ENCODE peak calls at places on chromosomes 5 and 9, in four cellular contexts. G is Karpas-422; V is uterus; M is CD8-positive, alpha-beta memory T cell. Y is an unnamed sample.
A peak's percentile ranks its signal among the peaks of the same experiment; 100 is the strongest.

GRCh38 chr5:135018457-135018856 is 15.6 kb downstream of the PITX1 start:
- DNase-seq in G (no peak), M (no peak), V (peak; percentile 1), Y (no peak)

GRCh38 chr5:37771203-37771611 is 68.6 kb downstream of the GDNF start:
- DNase-seq in M (no peak), G (no peak), V (no peak), Y (no peak)

GRCh38 chr5:127848098-127848497 is 144.9 kb downstream of the CCDC192 start:
- DNase-seq in G (peak; percentile 52), V (no peak), M (no peak), Y (no peak)

GRCh38 chr5:66947458-66947857 is 249.1 kb downstream of the CD180 start:
- DNase-seq in M (no peak), V (no peak), G (no peak), Y (no peak)

GRCh38 chr9:6645153-6646027 is at the start of gene GLDC:
- DNase-seq in G (no peak), V (no peak), M (peak; percentile 52), Y (peak; percentile 80)

GRCh38 chr9:97972753-97973152 is 10.4 kb upstream of the ANP32B start:
- DNase-seq in V (no peak), M (no peak), G (no peak), Y (no peak)

GRCh38 chr9:4315582-4316215 is 15.8 kb upstream of the GLIS3 start:
- DNase-seq in V (peak; percentile 70), M (peak; percentile 72), G (peak; percentile 91), Y (no peak)

GRCh38 chr5:73256462-73257260 is 83.7 kb downstream of the TMEM174 start:
- DNase-seq in G (no peak), M (no peak), V (no peak), Y (no peak)

GRCh38 chr5:163248333-163248732 is 189.1 kb upstream of the CCNG1 start:
- DNase-seq in M (no peak), G (no peak), V (no peak), Y (no peak)

GRCh38 chr5:133612021-133612860 is at the start of gene FSTL4:
- DNase-seq in V (no peak), M (no peak), G (no peak), Y (no peak)

GRCh38 chr5:133613743-133614142 is 1.4 kb upstream of the FSTL4 start:
- DNase-seq in M (no peak), G (no peak), V (no peak), Y (no peak)

GRCh38 chr5:133611357-133612020 is 852 bp downstream of the FSTL4 start:
- DNase-seq in G (no peak), M (no peak), V (no peak), Y (no peak)

GRCh38 chr5:133613184-133613583 is 843 bp upstream of the FSTL4 start:
- DNase-seq in G (no peak), M (no peak), V (no peak), Y (no peak)

GRCh38 chr5:133610489-133611356 is 1.6 kb downstream of the FSTL4 start:
- DNase-seq in M (no peak), G (no peak), V (no peak), Y (no peak)
- H3K27me3 ChIP-seq in M (peaks cover 26% of the 10 kb centered on the region), G (no peaks in the 10 kb centered on the region), V (peaks cover 24% of the 10 kb centered on the region), Y (peaks cover 29% of the 10 kb centered on the region)

GRCh38 chr9:121322737-121323448 is 47.2 kb downstream of the STOM start:
- DNase-seq in V (no peak), M (no peak), G (no peak), Y (no peak)
- H3K4me1 ChIP-seq in V (peaks cover 3% of the 10 kb centered on the region), M (peaks cover 13% of the 10 kb centered on the region), G (no peaks in the 10 kb centered on the region), Y (no peaks in the 10 kb centered on the region)

GRCh38 chr5:142320427-142320732 is 4.4 kb downstream of the SPRY4 start:
- DNase-seq in M (no peak), G (no peak), V (no peak), Y (no peak)

GRCh38 chr5:142320851-142321560 is 3.8 kb downstream of the SPRY4 start:
- DNase-seq in V (no peak), M (no peak), G (no peak), Y (no peak)

GRCh38 chr5:142319105-142319504 is 5.7 kb downstream of the SPRY4 start:
- DNase-seq in G (no peak), M (no peak), V (no peak), Y (no peak)

GRCh38 chr5:142317673-142318261 is 7.1 kb downstream of the SPRY4 start:
- DNase-seq in M (no peak), V (no peak), G (no peak), Y (no peak)

GRCh38 chr5:142319560-142320426 is 5.0 kb downstream of the SPRY4 start:
- DNase-seq in M (no peak), V (no peak), G (no peak), Y (no peak)
- H3K27me3 ChIP-seq in M (peaks cover 17% of the 10 kb centered on the region), V (no peaks in the 10 kb centered on the region), G (no peaks in the 10 kb centered on the region), Y (no peaks in the 10 kb centered on the region)

GRCh38 chr5:756865-757345 is 27.6 kb downstream of the ZDHHC11B start:
- DNase-seq in M (no peak), G (peak; percentile 41), V (peak; percentile 8), Y (no peak)
- H3K4me1 ChIP-seq in M (peaks cover 11% of the 10 kb centered on the region), G (peaks cover under 1% of the 10 kb centered on the region), V (no peaks in the 10 kb centered on the region), Y (no peaks in the 10 kb centered on the region)

GRCh38 chr5:1299961-1300360 is 5.1 kb upstream of the TERT start:
- DNase-seq in M (no peak), V (no peak), G (no peak), Y (no peak)
- H3K27me3 ChIP-seq in M (no peaks in the 10 kb centered on the region), V (no peaks in the 10 kb centered on the region), G (no peaks in the 10 kb centered on the region), Y (no peaks in the 10 kb centered on the region)

GRCh38 chr5:80249876-80250275 is 6.0 kb downstream of the SERINC5 start:
- DNase-seq in M (no peak), V (no peak), G (no peak), Y (no peak)

GRCh38 chr5:80248378-80248777 is 7.5 kb downstream of the SERINC5 start:
- DNase-seq in V (no peak), M (no peak), G (no peak), Y (no peak)

GRCh38 chr5:80251636-80252035 is 4.2 kb downstream of the SERINC5 start:
- DNase-seq in V (no peak), G (no peak), M (no peak), Y (no peak)

GRCh38 chr5:80246995-80247729 is 8.7 kb downstream of the SERINC5 start:
- DNase-seq in G (peak; percentile 60), V (peak; percentile 74), M (peak; percentile 52), Y (no peak)

DNA sequence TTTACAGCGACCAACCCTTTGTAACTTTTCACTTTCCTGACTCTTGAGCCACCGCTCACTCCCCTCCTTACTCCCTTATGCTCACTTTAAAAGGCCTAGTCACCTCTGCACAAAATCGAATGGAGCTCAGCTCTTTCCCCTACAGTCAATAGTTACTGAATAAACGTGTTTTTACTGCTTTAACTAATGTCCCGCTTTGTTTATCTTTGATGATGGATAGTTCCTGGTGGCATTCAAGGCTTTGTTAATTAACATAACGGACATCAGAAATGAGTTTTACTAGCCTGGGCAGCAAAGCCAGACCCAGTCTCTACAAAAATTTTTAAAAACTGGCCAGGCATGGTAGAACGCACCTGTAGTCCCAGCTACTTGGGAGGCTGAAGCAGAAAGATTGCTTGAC is 5.0 kb downstream of the SERINC5 start:
- DNase-seq in V (no peak), G (no peak), M (no peak), Y (no peak)
- H3K4me1 ChIP-seq in V (peaks cover 15% of the 10 kb centered on the region), G (peaks cover 41% of the 10 kb centered on the region), M (peaks cover 70% of the 10 kb centered on the region), Y (peaks cover 3% of the 10 kb centered on the region)

GRCh38 chr9:135053133-135053532 is 34.3 kb upstream of the OLFM1 start:
- DNase-seq in G (no peak), M (no peak), V (no peak), Y (no peak)
- H3K27me3 ChIP-seq in G (no peaks in the 10 kb centered on the region), M (no peaks in the 10 kb centered on the region), V (peaks cover 5% of the 10 kb centered on the region), Y (no peaks in the 10 kb centered on the region)

GRCh38 chr9:109974143-109974917 is 194.3 kb downstream of the PALM2AKAP2 start:
- DNase-seq in G (no peak), M (no peak), V (no peak), Y (no peak)

GRCh38 chr9:109974918-109975276 is 194.9 kb downstream of the PALM2AKAP2 start:
- DNase-seq in M (no peak), V (no peak), G (no peak), Y (no peak)

GRCh38 chr9:109973336-109973735 is 193.3 kb downstream of the PALM2AKAP2 start:
- DNase-seq in V (no peak), M (no peak), G (no peak), Y (no peak)

GRCh38 chr9:109971226-109971625 is 191.2 kb downstream of the PALM2AKAP2 start:
- DNase-seq in V (no peak), M (no peak), G (no peak), Y (no peak)

DNA sequence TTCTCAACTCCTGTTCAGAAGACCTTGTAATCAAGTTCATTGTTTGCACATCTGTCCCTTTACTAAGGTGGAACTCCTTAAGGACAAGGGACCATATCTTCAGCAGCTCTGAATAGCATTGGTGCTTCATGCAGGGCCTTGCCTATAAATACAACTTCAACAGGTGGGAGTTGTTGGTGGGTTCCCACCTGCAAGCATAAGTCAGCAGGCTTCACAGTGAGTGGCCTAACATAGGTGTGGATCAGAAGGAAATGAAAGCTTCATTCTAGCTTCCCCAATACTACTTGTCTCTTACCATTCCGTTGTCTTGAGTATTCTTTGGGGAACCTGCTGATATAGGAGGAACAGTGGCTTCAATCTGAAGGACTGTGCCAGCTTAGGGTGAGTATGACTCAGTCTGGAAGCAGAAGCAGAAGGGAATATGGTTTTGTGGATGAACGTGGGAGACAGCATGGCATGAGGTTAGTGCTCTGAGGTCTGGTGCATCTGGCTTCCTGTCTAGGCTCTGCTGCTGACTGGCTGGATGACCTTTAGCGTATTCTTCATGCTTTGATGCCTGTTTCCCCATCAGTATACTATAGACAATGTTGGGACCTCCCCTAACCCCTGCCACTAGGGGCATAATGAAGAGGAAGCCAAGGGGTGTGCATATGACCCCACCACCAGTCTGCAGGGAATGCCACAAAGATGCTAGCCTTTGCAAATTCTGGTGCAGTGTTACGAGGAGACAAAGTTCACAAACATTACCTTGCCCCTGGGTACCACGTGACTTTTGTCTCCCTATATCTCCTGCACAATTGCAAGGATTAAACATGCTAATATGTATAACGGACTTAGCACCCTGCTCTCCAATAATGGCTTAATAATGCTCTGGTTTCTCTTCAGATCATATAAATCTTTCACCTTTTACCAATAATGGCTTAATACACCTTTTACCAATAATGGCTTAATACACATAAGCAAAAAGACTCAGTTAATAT is 192.3 kb downstream of the PALM2AKAP2 start:
- DNase-seq in V (no peak), M (no peak), G (no peak), Y (no peak)
- H3K4me1 ChIP-seq in V (no peaks in the 10 kb centered on the region), M (peaks cover 35% of the 10 kb centered on the region), G (peaks cover 11% of the 10 kb centered on the region), Y (no peaks in the 10 kb centered on the region)

DNA sequence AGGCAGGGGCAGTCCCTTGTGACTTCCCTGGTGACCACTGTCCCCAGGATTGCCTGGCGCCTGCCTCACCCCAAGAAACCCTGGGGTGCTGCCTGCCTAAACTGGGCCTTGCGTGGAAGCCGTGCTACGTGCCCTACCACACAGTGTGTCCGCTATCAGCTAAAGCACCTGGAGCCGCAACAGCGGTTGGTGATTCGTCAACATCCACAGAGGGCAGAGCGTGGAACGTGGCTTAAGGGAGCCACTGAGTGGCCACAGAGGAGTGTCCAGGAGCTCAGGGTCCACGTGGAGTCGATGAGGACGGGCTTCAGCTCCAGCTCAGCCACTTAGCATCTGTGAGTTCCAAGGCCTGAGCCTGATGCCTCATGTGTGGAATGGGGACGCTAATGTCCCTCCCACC is 25.3 kb downstream of the LAMC3 start:
- DNase-seq in M (no peak), G (no peak), V (no peak), Y (no peak)
- H3K27me3 ChIP-seq in M (peaks cover 74% of the 10 kb centered on the region), G (no peaks in the 10 kb centered on the region), V (no peaks in the 10 kb centered on the region), Y (no peaks in the 10 kb centered on the region)

GRCh38 chr5:111232311-111233049 is 8.3 kb downstream of the CAMK4 start:
- DNase-seq in M (peak; percentile 64), G (no peak), V (no peak), Y (no peak)
- H3K4me1 ChIP-seq in M (peaks cover 95% of the 10 kb centered on the region), G (no peaks in the 10 kb centered on the region), V (no peaks in the 10 kb centered on the region), Y (no peaks in the 10 kb centered on the region)